ENCODE peak calls at places on chromosomes 2 and 18, in nine cellular contexts. One of them, this sample, is unnamed.

GRCh38 chr2:37322368-37322767 is 2.3 kb downstream of the PRKD3 start:
- DNase-seq in activated effector memory CD4-positive, alpha-beta T cell treated with Interleukin-2 at 50 U/mL for 16 hours: no peak
- DNase-seq in C1 segment of cervical spinal cord: no peak
- DNase-seq in RCC 7860: no peak
- DNase-seq in hypothalamus: no peak
- DNase-seq in central memory CD4-positive, alpha-beta T cell: no peak
- DNase-seq in amniotic epithelial cell: peak
- DNase-seq in lung microvascular endothelial cell: peak
- DNase-seq in stimulated activated CD4-positive, alpha-beta T cell treated with anti-CD3 and anti-CD28 coated beads, TNF-alpha, amount 100 ng/mL, for 48 hours: no peak
- DNase-seq in this sample: no peak

GRCh38 chr2:172311921-172312345 is 115.5 kb upstream of the ITGA6 start:
- DNase-seq in activated effector memory CD4-positive, alpha-beta T cell treated with Interleukin-2 at 50 U/mL for 16 hours: no peak
- DNase-seq in C1 segment of cervical spinal cord: no peak
- DNase-seq in RCC 7860: no peak
- DNase-seq in hypothalamus: no peak
- DNase-seq in central memory CD4-positive, alpha-beta T cell: no peak
- DNase-seq in amniotic epithelial cell: no peak
- DNase-seq in lung microvascular endothelial cell: peak
- DNase-seq in stimulated activated CD4-positive, alpha-beta T cell treated with anti-CD3 and anti-CD28 coated beads, TNF-alpha, amount 100 ng/mL, for 48 hours: no peak
- DNase-seq in this sample: no peak

GRCh38 chr2:233433794-233434193 is 79.5 kb downstream of the DGKD start:
- DNase-seq in activated effector memory CD4-positive, alpha-beta T cell treated with Interleukin-2 at 50 U/mL for 16 hours: no peak
- DNase-seq in C1 segment of cervical spinal cord: no peak
- DNase-seq in RCC 7860: no peak
- DNase-seq in hypothalamus: no peak
- DNase-seq in central memory CD4-positive, alpha-beta T cell: no peak
- DNase-seq in amniotic epithelial cell: peak
- DNase-seq in lung microvascular endothelial cell: no peak
- DNase-seq in stimulated activated CD4-positive, alpha-beta T cell treated with anti-CD3 and anti-CD28 coated beads, TNF-alpha, amount 100 ng/mL, for 48 hours: no peak
- DNase-seq in this sample: no peak

GRCh38 chr2:40367652-40368051 is 84.2 kb downstream of the SLC8A1 start:
- DNase-seq in activated effector memory CD4-positive, alpha-beta T cell treated with Interleukin-2 at 50 U/mL for 16 hours: no peak
- DNase-seq in C1 segment of cervical spinal cord: no peak
- DNase-seq in RCC 7860: peak
- DNase-seq in hypothalamus: no peak
- DNase-seq in central memory CD4-positive, alpha-beta T cell: no peak
- DNase-seq in amniotic epithelial cell: peak
- DNase-seq in lung microvascular endothelial cell: no peak
- DNase-seq in stimulated activated CD4-positive, alpha-beta T cell treated with anti-CD3 and anti-CD28 coated beads, TNF-alpha, amount 100 ng/mL, for 48 hours: no peak
- DNase-seq in this sample: no peak

GRCh38 chr2:207530160-207531023 is 630 bp downstream of the CREB1 start:
- DNase-seq in activated effector memory CD4-positive, alpha-beta T cell treated with Interleukin-2 at 50 U/mL for 16 hours: peak
- DNase-seq in C1 segment of cervical spinal cord: peak
- DNase-seq in RCC 7860: peak
- DNase-seq in hypothalamus: no peak
- DNase-seq in central memory CD4-positive, alpha-beta T cell: peak
- DNase-seq in amniotic epithelial cell: peak
- DNase-seq in lung microvascular endothelial cell: peak
- DNase-seq in stimulated activated CD4-positive, alpha-beta T cell treated with anti-CD3 and anti-CD28 coated beads, TNF-alpha, amount 100 ng/mL, for 48 hours: peak
- DNase-seq in this sample: peak

GRCh38 chr2:162118166-162119031 is 33.6 kb downstream of the GCG start:
- DNase-seq in activated effector memory CD4-positive, alpha-beta T cell treated with Interleukin-2 at 50 U/mL for 16 hours: no peak
- DNase-seq in C1 segment of cervical spinal cord: no peak
- DNase-seq in RCC 7860: peak
- DNase-seq in hypothalamus: no peak
- DNase-seq in central memory CD4-positive, alpha-beta T cell: no peak
- DNase-seq in amniotic epithelial cell: peak
- DNase-seq in lung microvascular endothelial cell: no peak
- DNase-seq in stimulated activated CD4-positive, alpha-beta T cell treated with anti-CD3 and anti-CD28 coated beads, TNF-alpha, amount 100 ng/mL, for 48 hours: no peak
- DNase-seq in this sample: no peak

GRCh38 chr2:71963295-71963694 is 184.4 kb downstream of the CYP26B1 start:
- DNase-seq in activated effector memory CD4-positive, alpha-beta T cell treated with Interleukin-2 at 50 U/mL for 16 hours: no peak
- DNase-seq in C1 segment of cervical spinal cord: no peak
- DNase-seq in RCC 7860: no peak
- DNase-seq in hypothalamus: no peak
- DNase-seq in central memory CD4-positive, alpha-beta T cell: no peak
- DNase-seq in amniotic epithelial cell: no peak
- DNase-seq in lung microvascular endothelial cell: no peak
- DNase-seq in stimulated activated CD4-positive, alpha-beta T cell treated with anti-CD3 and anti-CD28 coated beads, TNF-alpha, amount 100 ng/mL, for 48 hours: no peak
- DNase-seq in this sample: no peak

GRCh38 chr2:189179607-189179979 is at the start of gene COL5A2:
- DNase-seq in activated effector memory CD4-positive, alpha-beta T cell treated with Interleukin-2 at 50 U/mL for 16 hours: no peak
- DNase-seq in C1 segment of cervical spinal cord: peak
- DNase-seq in RCC 7860: no peak
- DNase-seq in hypothalamus: no peak
- DNase-seq in central memory CD4-positive, alpha-beta T cell: no peak
- DNase-seq in amniotic epithelial cell: peak
- DNase-seq in lung microvascular endothelial cell: peak
- DNase-seq in stimulated activated CD4-positive, alpha-beta T cell treated with anti-CD3 and anti-CD28 coated beads, TNF-alpha, amount 100 ng/mL, for 48 hours: no peak
- DNase-seq in this sample: no peak

GRCh38 chr2:24617431-24617830 is 126.4 kb downstream of the NCOA1 start:
- DNase-seq in activated effector memory CD4-positive, alpha-beta T cell treated with Interleukin-2 at 50 U/mL for 16 hours: no peak
- DNase-seq in C1 segment of cervical spinal cord: no peak
- DNase-seq in RCC 7860: no peak
- DNase-seq in hypothalamus: no peak
- DNase-seq in central memory CD4-positive, alpha-beta T cell: no peak
- DNase-seq in amniotic epithelial cell: peak
- DNase-seq in lung microvascular endothelial cell: no peak
- DNase-seq in stimulated activated CD4-positive, alpha-beta T cell treated with anti-CD3 and anti-CD28 coated beads, TNF-alpha, amount 100 ng/mL, for 48 hours: no peak
- DNase-seq in this sample: no peak

GRCh38 chr2:171985076-171985475 is 14.7 kb upstream of the METAP1D start:
- DNase-seq in activated effector memory CD4-positive, alpha-beta T cell treated with Interleukin-2 at 50 U/mL for 16 hours: no peak
- DNase-seq in C1 segment of cervical spinal cord: no peak
- DNase-seq in RCC 7860: no peak
- DNase-seq in hypothalamus: no peak
- DNase-seq in central memory CD4-positive, alpha-beta T cell: no peak
- DNase-seq in amniotic epithelial cell: peak
- DNase-seq in lung microvascular endothelial cell: no peak
- DNase-seq in stimulated activated CD4-positive, alpha-beta T cell treated with anti-CD3 and anti-CD28 coated beads, TNF-alpha, amount 100 ng/mL, for 48 hours: no peak
- DNase-seq in this sample: no peak

GRCh38 chr2:179811042-179811441 is 50.4 kb downstream of the ZNF385B start:
- DNase-seq in activated effector memory CD4-positive, alpha-beta T cell treated with Interleukin-2 at 50 U/mL for 16 hours: no peak
- DNase-seq in C1 segment of cervical spinal cord: no peak
- DNase-seq in RCC 7860: no peak
- DNase-seq in hypothalamus: no peak
- DNase-seq in central memory CD4-positive, alpha-beta T cell: no peak
- DNase-seq in amniotic epithelial cell: no peak
- DNase-seq in lung microvascular endothelial cell: no peak
- DNase-seq in stimulated activated CD4-positive, alpha-beta T cell treated with anti-CD3 and anti-CD28 coated beads, TNF-alpha, amount 100 ng/mL, for 48 hours: no peak
- DNase-seq in this sample: no peak

GRCh38 chr2:127408004-127408806 is 10.0 kb upstream of the PROC start:
- DNase-seq in activated effector memory CD4-positive, alpha-beta T cell treated with Interleukin-2 at 50 U/mL for 16 hours: peak
- DNase-seq in C1 segment of cervical spinal cord: peak
- DNase-seq in RCC 7860: peak
- DNase-seq in hypothalamus: peak
- DNase-seq in central memory CD4-positive, alpha-beta T cell: peak
- DNase-seq in amniotic epithelial cell: peak
- DNase-seq in lung microvascular endothelial cell: peak
- DNase-seq in stimulated activated CD4-positive, alpha-beta T cell treated with anti-CD3 and anti-CD28 coated beads, TNF-alpha, amount 100 ng/mL, for 48 hours: peak
- DNase-seq in this sample: peak

GRCh38 chr18:40041951-40042350 is 1913.1 kb upstream of the PIK3C3 start:
- DNase-seq in activated effector memory CD4-positive, alpha-beta T cell treated with Interleukin-2 at 50 U/mL for 16 hours: no peak
- DNase-seq in C1 segment of cervical spinal cord: no peak
- DNase-seq in RCC 7860: no peak
- DNase-seq in hypothalamus: no peak
- DNase-seq in central memory CD4-positive, alpha-beta T cell: no peak
- DNase-seq in amniotic epithelial cell: no peak
- DNase-seq in lung microvascular endothelial cell: no peak
- DNase-seq in stimulated activated CD4-positive, alpha-beta T cell treated with anti-CD3 and anti-CD28 coated beads, TNF-alpha, amount 100 ng/mL, for 48 hours: no peak
- DNase-seq in this sample: no peak

GRCh38 chr18:23547306-23547705 is 39.0 kb downstream of the NPC1 start:
- DNase-seq in activated effector memory CD4-positive, alpha-beta T cell treated with Interleukin-2 at 50 U/mL for 16 hours: no peak
- DNase-seq in C1 segment of cervical spinal cord: no peak
- DNase-seq in RCC 7860: peak
- DNase-seq in hypothalamus: no peak
- DNase-seq in central memory CD4-positive, alpha-beta T cell: no peak
- DNase-seq in amniotic epithelial cell: no peak
- DNase-seq in lung microvascular endothelial cell: no peak
- DNase-seq in stimulated activated CD4-positive, alpha-beta T cell treated with anti-CD3 and anti-CD28 coated beads, TNF-alpha, amount 100 ng/mL, for 48 hours: no peak
- DNase-seq in this sample: no peak

GRCh38 chr18:58953627-58954026 is 89.0 kb downstream of the ZNF532 start:
- DNase-seq in activated effector memory CD4-positive, alpha-beta T cell treated with Interleukin-2 at 50 U/mL for 16 hours: no peak
- DNase-seq in C1 segment of cervical spinal cord: no peak
- DNase-seq in RCC 7860: peak
- DNase-seq in hypothalamus: no peak
- DNase-seq in central memory CD4-positive, alpha-beta T cell: no peak
- DNase-seq in amniotic epithelial cell: peak
- DNase-seq in lung microvascular endothelial cell: peak
- DNase-seq in stimulated activated CD4-positive, alpha-beta T cell treated with anti-CD3 and anti-CD28 coated beads, TNF-alpha, amount 100 ng/mL, for 48 hours: no peak
- DNase-seq in this sample: no peak

GRCh38 chr2:60958361-60958760 is 59.2 kb upstream of the PEX13 start:
- DNase-seq in activated effector memory CD4-positive, alpha-beta T cell treated with Interleukin-2 at 50 U/mL for 16 hours: no peak
- DNase-seq in C1 segment of cervical spinal cord: no peak
- DNase-seq in RCC 7860: no peak
- DNase-seq in hypothalamus: no peak
- DNase-seq in central memory CD4-positive, alpha-beta T cell: no peak
- DNase-seq in amniotic epithelial cell: peak
- DNase-seq in lung microvascular endothelial cell: peak
- DNase-seq in stimulated activated CD4-positive, alpha-beta T cell treated with anti-CD3 and anti-CD28 coated beads, TNF-alpha, amount 100 ng/mL, for 48 hours: no peak
- DNase-seq in this sample: no peak

This sample was measured in LoVo.